ENCODE peak calls at places on chromosome 17, in seven cellular contexts. E is K562, H is GM12892, Y is SK-N-SH, N is HepG2, O is GM12878, L is GM12891. W is an unnamed sample.

GRCh38 chr17:45745843-45746494 is 38.2 kb upstream of the CRHR1 start:
- DNase-seq in E (no peak), H (no peak), Y (no peak), N (no peak), O (no peak), L (no peak), W (no peak)

GRCh38 chr17:72571813-72572396 is 451.1 kb downstream of the SOX9 start:
- DNase-seq in E (no peak), H (no peak), Y (no peak), N (peak; percentile 98), O (no peak), L (no peak), W (no peak)

GRCh38 chr17:58525239-58525638 is 10.8 kb upstream of the MTMR4 start:
- DNase-seq in E (no peak), H (no peak), Y (no peak), N (no peak), O (no peak), L (no peak), W (no peak)

GRCh38 chr17:77388384-77389306 is 247.9 kb downstream of the SEC14L1 start:
- DNase-seq in E (no peak), H (no peak), Y (peak; percentile 83), N (peak; percentile 68), O (no peak), L (no peak), W (no peak)

GRCh38 chr17:29241015-29241963 is 5.4 kb upstream of the CRYBA1 start:
- DNase-seq in E (no peak), H (no peak), Y (peak; percentile 39), N (peak; percentile 83), O (no peak), L (no peak), W (peak; percentile 67)

GRCh38 chr17:81926451-81927144 is 937 bp downstream of the MAFG start:
- DNase-seq in E (peak; percentile 82), H (peak; percentile 70), Y (peak; percentile 85), N (peak; percentile 96), O (no peak), L (peak; percentile 68), W (no peak)

GRCh38 chr17:72388765-72389473 is 268.1 kb downstream of the SOX9 start:
- DNase-seq in E (no peak), H (peak; percentile 41), Y (no peak), N (no peak), O (peak; percentile 93), L (no peak), W (no peak)

GRCh38 chr17:58156839-58157803 is 8.9 kb downstream of the OR4D1 start:
- DNase-seq in E (peak; percentile 29), H (no peak), Y (peak; percentile 85), N (no peak), O (no peak), L (peak; percentile 18), W (peak; percentile 78)

GRCh38 chr17:75873587-75874322 is 4.6 kb downstream of the TRIM47 start:
- DNase-seq in E (no peak), H (no peak), Y (peak; percentile 32), N (no peak), O (no peak), L (no peak), W (no peak)

GRCh38 chr17:73697872-73698271 is 53.6 kb upstream of the SDK2 start:
- DNase-seq in E (no peak), H (no peak), Y (no peak), N (peak; percentile 76), O (no peak), L (no peak), W (peak; percentile 46)

GRCh38 chr17:13589658-13590057 is 12.1 kb downstream of the HS3ST3A1 start:
- DNase-seq in E (no peak), H (no peak), Y (no peak), N (no peak), O (no peak), L (no peak), W (no peak)

GRCh38 chr17:73907601-73907910 is 263.3 kb upstream of the SDK2 start:
- DNase-seq in E (peak; percentile 19), H (no peak), Y (no peak), N (no peak), O (no peak), L (no peak), W (no peak)

GRCh38 chr17:58335779-58336455 is 7.3 kb upstream of the TSPOAP1 start:
- DNase-seq in E (peak; percentile 76), H (peak; percentile 44), Y (peak; percentile 78), N (peak; percentile 63), O (peak; percentile 76), L (no peak), W (no peak)

GRCh38 chr17:61463068-61463980 is 11.1 kb downstream of the TBX4 start:
- DNase-seq in E (peak; percentile 29), H (no peak), Y (no peak), N (no peak), O (no peak), L (no peak), W (peak; percentile 73)

GRCh38 chr17:38605852-38606645 is at the start of gene SRCIN1:
- DNase-seq in E (peak; percentile 86), H (peak; percentile 73), Y (peak; percentile 92), N (peak; percentile 57), O (no peak), L (peak; percentile 67), W (peak; percentile 95)

DNA sequence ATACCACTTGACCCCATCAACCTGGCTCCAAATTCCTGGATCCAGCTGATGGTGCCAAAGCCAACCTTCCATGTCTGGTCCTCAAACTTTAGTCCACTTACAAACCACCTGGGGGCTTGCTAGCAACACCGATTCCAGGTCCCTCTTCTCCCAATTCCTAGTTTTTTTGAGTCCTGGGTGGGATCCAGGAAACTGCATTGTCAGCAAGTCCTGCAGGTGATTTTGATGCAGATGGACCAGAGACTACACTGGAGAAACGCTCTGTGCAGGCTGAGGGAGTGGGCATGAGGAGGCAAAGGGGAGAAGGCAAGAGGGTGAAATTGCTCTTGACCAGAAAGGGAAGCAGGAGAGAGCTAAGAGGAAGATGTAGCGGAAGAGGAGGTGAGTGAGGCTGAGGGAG is 21.0 kb upstream of the NOS2 start:
- DNase-seq in E (no peak), H (no peak), Y (no peak), N (no peak), O (no peak), L (no peak), W (no peak)
- TF ChIP-seq POLR2AphosphoS5 in E (no peak), H (no peak), Y (no peak), N (no peak), O (no peak), L (no peak), W (no peak)

GRCh38 chr17:39702901-39703893 is 3.3 kb downstream of the ERBB2 start:
- DNase-seq in E (no peak), H (no peak), Y (no peak), N (peak; percentile 77), O (peak; percentile 25), L (no peak), W (no peak)

GRCh38 chr17:39705786-39706348 is 6.0 kb downstream of the ERBB2 start:
- DNase-seq in E (no peak), H (no peak), Y (no peak), N (no peak), O (no peak), L (no peak), W (no peak)

GRCh38 chr17:39706383-39706782 is 6.5 kb downstream of the ERBB2 start:
- DNase-seq in E (no peak), H (no peak), Y (no peak), N (no peak), O (no peak), L (no peak), W (no peak)

GRCh38 chr17:39703913-39704312 is 4.0 kb downstream of the ERBB2 start:
- DNase-seq in E (no peak), H (no peak), Y (no peak), N (no peak), O (no peak), L (no peak), W (no peak)

DNA sequence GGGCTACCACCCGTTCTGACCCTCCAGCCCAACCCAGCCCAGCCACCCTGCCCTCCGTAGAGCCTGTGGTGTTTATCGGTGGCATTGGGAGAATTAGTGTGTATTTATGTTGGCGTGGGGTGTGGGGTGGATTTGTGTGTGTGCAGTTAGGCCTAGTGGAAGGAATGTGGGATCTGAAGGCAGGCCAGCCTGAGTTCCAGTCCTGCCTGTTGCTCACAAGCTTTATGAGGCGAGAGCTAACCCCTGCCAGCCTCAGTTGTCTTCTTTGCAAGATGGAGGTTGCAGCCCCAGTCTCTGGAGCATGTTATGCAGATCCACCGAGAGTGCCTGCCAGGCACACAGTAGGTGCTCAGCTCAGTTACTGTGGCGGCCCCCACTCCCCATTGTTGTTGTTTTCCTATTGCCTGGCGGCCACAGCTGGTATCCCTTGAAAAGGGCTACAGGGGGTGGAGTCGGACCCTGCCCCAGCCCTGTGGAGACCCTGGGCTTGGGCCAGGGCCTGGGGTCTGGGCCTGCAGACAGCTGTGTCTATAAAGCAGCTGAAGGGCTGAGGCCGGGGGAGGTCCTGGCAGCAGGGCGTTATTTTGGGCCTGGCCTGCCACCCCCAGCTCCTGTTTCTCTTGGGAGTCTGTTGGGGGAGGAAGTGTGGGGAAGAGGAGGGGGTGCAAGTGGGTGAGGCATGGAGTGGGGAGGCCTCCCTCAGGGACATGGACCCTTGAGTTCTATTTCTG is 5.1 kb downstream of the ERBB2 start:
- DNase-seq in E (no peak), H (no peak), Y (no peak), N (no peak), O (no peak), L (no peak), W (no peak)
- TF ChIP-seq TAF1 in E (no peak), H (no peak), Y (no peak), N (no peak), O (no peak), L (no peak), W (peak; percentile 29)

GRCh38 chr17:80855196-80855967 is 136.3 kb upstream of the CHMP6 start:
- DNase-seq in E (no peak), H (no peak), Y (no peak), N (no peak), O (no peak), L (no peak), W (no peak)

GRCh38 chr17:80857721-80858171 is 133.9 kb upstream of the CHMP6 start:
- DNase-seq in E (no peak), H (no peak), Y (no peak), N (no peak), O (no peak), L (no peak), W (no peak)

GRCh38 chr17:80854220-80854619 is 137.4 kb upstream of the CHMP6 start:
- DNase-seq in E (no peak), H (no peak), Y (no peak), N (no peak), O (no peak), L (no peak), W (no peak)

GRCh38 chr17:80856863-80857488 is 134.7 kb upstream of the CHMP6 start:
- DNase-seq in E (no peak), H (no peak), Y (no peak), N (no peak), O (no peak), L (no peak), W (no peak)

GRCh38 chr17:80855968-80856862 is 135.4 kb upstream of the CHMP6 start:
- DNase-seq in E (peak; percentile 86), H (peak; percentile 71), Y (no peak), N (peak; percentile 31), O (peak; percentile 77), L (peak; percentile 84), W (no peak)
- TF ChIP-seq POLR2AphosphoS5 in E (no peak), H (no peak), Y (peak; percentile 81), N (no peak), O (no peak), L (no peak), W (no peak)

DNA sequence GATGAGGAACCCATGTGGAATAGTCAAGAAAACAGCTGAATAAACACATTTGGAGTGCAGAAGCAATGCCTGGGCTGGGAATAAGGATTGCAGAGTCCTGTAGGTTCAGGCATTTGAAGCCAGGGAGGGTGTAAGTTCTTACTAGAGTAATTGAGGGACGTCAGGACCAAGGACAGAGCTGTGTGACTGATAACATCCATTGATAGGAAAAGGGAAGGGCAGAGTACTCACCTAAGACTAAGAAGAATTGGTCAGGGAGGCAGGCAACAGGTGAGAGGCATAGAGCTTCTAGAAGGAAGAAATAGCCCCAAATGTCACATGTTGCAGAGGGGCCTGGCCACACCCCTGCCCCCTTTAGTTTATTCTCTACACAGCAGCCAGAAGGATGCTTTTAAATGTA is 79.8 kb upstream of the TMEM132E start:
- DNase-seq in E (peak; percentile 14), H (no peak), Y (no peak), N (no peak), O (no peak), L (no peak), W (no peak)
- TF ChIP-seq TAF1 in E (no peak), H (no peak), Y (no peak), N (no peak), O (no peak), L (no peak), W (no peak)

W was measured in H1.